ENCODE peak calls at places on chromosomes 4 and X, in eight cellular contexts. One of them, this sample, is unnamed.
A peak's percentile ranks its signal among the peaks of the same experiment; 100 is the strongest.

GRCh38 chr4:46931981-46932380 is 22.9 kb upstream of the COX7B2 start:
- DNase-seq in mammary epithelial cell: peak; percentile 1
- DNase-seq in H1: no peak
- DNase-seq in neuronal stem cell: peak; percentile 35
- DNase-seq in fibroblast of lung: peak; percentile 76
- DNase-seq in HepG2: peak; percentile 3
- DNase-seq in astrocyte: peak; percentile 30
- DNase-seq in endodermal cell: peak; percentile 81
- DNase-seq in this sample: no peak

GRCh38 chr4:101200561-101200960 is 146.8 kb downstream of the PPP3CA start:
- DNase-seq in HepG2: peak; percentile 48
- DNase-seq in fibroblast of lung: peak; percentile 98
- DNase-seq in astrocyte: peak; percentile 96
- DNase-seq in H1: no peak
- DNase-seq in endodermal cell: no peak
- DNase-seq in neuronal stem cell: no peak
- DNase-seq in mammary epithelial cell: peak; percentile 91
- DNase-seq in this sample: no peak

GRCh38 chr4:187485676-187486075 is 509.9 kb upstream of the ZFP42 start:
- DNase-seq in astrocyte: no peak
- DNase-seq in neuronal stem cell: no peak
- DNase-seq in fibroblast of lung: no peak
- DNase-seq in HepG2: no peak
- DNase-seq in endodermal cell: no peak
- DNase-seq in mammary epithelial cell: no peak
- DNase-seq in H1: no peak
- DNase-seq in this sample: no peak

GRCh38 chr4:33052241-33052640 is 2332.1 kb downstream of the PCDH7 start:
- DNase-seq in H1: no peak
- DNase-seq in HepG2: no peak
- DNase-seq in fibroblast of lung: peak; percentile 73
- DNase-seq in endodermal cell: no peak
- DNase-seq in astrocyte: no peak
- DNase-seq in mammary epithelial cell: no peak
- DNase-seq in neuronal stem cell: no peak
- DNase-seq in this sample: no peak

GRCh38 chr4:17781072-17781830 is at the start of gene FAM184B:
- DNase-seq in HepG2: no peak
- DNase-seq in H1: peak; percentile 70
- DNase-seq in neuronal stem cell: peak; percentile 30
- DNase-seq in astrocyte: peak; percentile 4
- DNase-seq in mammary epithelial cell: no peak
- DNase-seq in fibroblast of lung: no peak
- DNase-seq in endodermal cell: peak; percentile 75
- DNase-seq in this sample: peak; percentile 65

GRCh38 chr4:147725673-147726072 is 6.2 kb upstream of the ARHGAP10 start:
- DNase-seq in H1: peak; percentile 22
- DNase-seq in neuronal stem cell: no peak
- DNase-seq in astrocyte: no peak
- DNase-seq in fibroblast of lung: no peak
- DNase-seq in HepG2: no peak
- DNase-seq in endodermal cell: no peak
- DNase-seq in mammary epithelial cell: peak; percentile 64
- DNase-seq in this sample: no peak

GRCh38 chr4:38547052-38547451 is 116.9 kb upstream of the KLF3 start:
- DNase-seq in astrocyte: no peak
- DNase-seq in neuronal stem cell: no peak
- DNase-seq in H1: no peak
- DNase-seq in endodermal cell: no peak
- DNase-seq in fibroblast of lung: no peak
- DNase-seq in HepG2: no peak
- DNase-seq in mammary epithelial cell: no peak
- DNase-seq in this sample: no peak

GRCh38 chr4:140012688-140013087 is 141.3 kb downstream of the MAML3 start:
- DNase-seq in fibroblast of lung: peak; percentile 96
- DNase-seq in HepG2: peak; percentile 70
- DNase-seq in astrocyte: peak; percentile 75
- DNase-seq in mammary epithelial cell: peak; percentile 71
- DNase-seq in neuronal stem cell: peak; percentile 30
- DNase-seq in endodermal cell: peak; percentile 84
- DNase-seq in H1: peak; percentile 70
- DNase-seq in this sample: no peak

GRCh38 chr4:105147226-105148151 is 813 bp downstream of the TET2 start:
- DNase-seq in astrocyte: peak; percentile 42
- DNase-seq in H1: no peak
- DNase-seq in mammary epithelial cell: peak; percentile 49
- DNase-seq in HepG2: peak; percentile 24
- DNase-seq in neuronal stem cell: peak; percentile 42
- DNase-seq in endodermal cell: peak; percentile 82
- DNase-seq in fibroblast of lung: peak; percentile 69
- DNase-seq in this sample: no peak

GRCh38 chr4:151991001-151991883 is 230.4 kb upstream of the GATB start:
- DNase-seq in astrocyte: no peak
- DNase-seq in H1: no peak
- DNase-seq in mammary epithelial cell: no peak
- DNase-seq in fibroblast of lung: no peak
- DNase-seq in neuronal stem cell: no peak
- DNase-seq in endodermal cell: no peak
- DNase-seq in HepG2: no peak
- DNase-seq in this sample: no peak

GRCh38 chrX:153598541-153599191 is at the start of gene CCNQ:
- DNase-seq in fibroblast of lung: peak; percentile 10
- DNase-seq in mammary epithelial cell: peak; percentile 28
- DNase-seq in neuronal stem cell: no peak
- DNase-seq in astrocyte: no peak
- DNase-seq in endodermal cell: peak; percentile 61
- DNase-seq in H1: peak; percentile 53
- DNase-seq in HepG2: no peak
- DNase-seq in this sample: peak; percentile 77

GRCh38 chr4:173520921-173521473 is 9.0 kb downstream of the HAND2 start:
- DNase-seq in endodermal cell: no peak
- DNase-seq in fibroblast of lung: no peak
- DNase-seq in neuronal stem cell: no peak
- DNase-seq in HepG2: no peak
- DNase-seq in mammary epithelial cell: no peak
- DNase-seq in H1: no peak
- DNase-seq in astrocyte: no peak
- DNase-seq in this sample: no peak

GRCh38 chr4:119623025-119623424 is 5.6 kb downstream of the PDE5A start:
- DNase-seq in astrocyte: peak; percentile 75
- DNase-seq in mammary epithelial cell: no peak
- DNase-seq in fibroblast of lung: no peak
- DNase-seq in HepG2: no peak
- DNase-seq in endodermal cell: no peak
- DNase-seq in H1: no peak
- DNase-seq in neuronal stem cell: no peak
- DNase-seq in this sample: no peak

GRCh38 chrX:148573119-148573518 is 72.7 kb downstream of the AFF2 start:
- DNase-seq in neuronal stem cell: no peak
- DNase-seq in mammary epithelial cell: no peak
- DNase-seq in endodermal cell: peak; percentile 62
- DNase-seq in astrocyte: no peak
- DNase-seq in HepG2: no peak
- DNase-seq in fibroblast of lung: no peak
- DNase-seq in H1: no peak
- DNase-seq in this sample: no peak

GRCh38 chr4:18816228-18816891 is 794.8 kb upstream of the LCORL start:
- DNase-seq in astrocyte: no peak
- DNase-seq in endodermal cell: no peak
- DNase-seq in fibroblast of lung: no peak
- DNase-seq in HepG2: no peak
- DNase-seq in mammary epithelial cell: no peak
- DNase-seq in neuronal stem cell: no peak
- DNase-seq in H1: no peak
- DNase-seq in this sample: no peak

GRCh38 chrX:14872851-14873675 is at the start of the genes FANCB and MOSPD2:
- DNase-seq in astrocyte: peak; percentile 81
- DNase-seq in endodermal cell: peak; percentile 97
- DNase-seq in neuronal stem cell: peak; percentile 88
- DNase-seq in HepG2: peak; percentile 90
- DNase-seq in mammary epithelial cell: peak; percentile 93
- DNase-seq in fibroblast of lung: peak; percentile 93
- DNase-seq in H1: peak; percentile 85
- DNase-seq in this sample: peak; percentile 98

GRCh38 chrX:11566158-11566557 is 99.6 kb downstream of the ARHGAP6 start:
- DNase-seq in endodermal cell: no peak
- DNase-seq in H1: no peak
- DNase-seq in astrocyte: no peak
- DNase-seq in neuronal stem cell: no peak
- DNase-seq in fibroblast of lung: no peak
- DNase-seq in HepG2: no peak
- DNase-seq in mammary epithelial cell: no peak
- DNase-seq in this sample: no peak

GRCh38 chrX:135295238-135295943 is 13.9 kb upstream of the ETDC start:
- DNase-seq in endodermal cell: peak; percentile 85
- DNase-seq in astrocyte: peak; percentile 31
- DNase-seq in mammary epithelial cell: no peak
- DNase-seq in fibroblast of lung: peak; percentile 53
- DNase-seq in H1: peak; percentile 63
- DNase-seq in HepG2: no peak
- DNase-seq in neuronal stem cell: peak; percentile 18
- DNase-seq in this sample: no peak

GRCh38 chrX:81537723-81538122 is 335.8 kb downstream of the SH3BGRL start:
- DNase-seq in astrocyte: no peak
- DNase-seq in endodermal cell: no peak
- DNase-seq in neuronal stem cell: no peak
- DNase-seq in mammary epithelial cell: no peak
- DNase-seq in fibroblast of lung: no peak
- DNase-seq in H1: no peak
- DNase-seq in HepG2: no peak
- DNase-seq in this sample: no peak

GRCh38 chrX:103330601-103331397 is 760 bp downstream of the TCEAL7 start:
- DNase-seq in mammary epithelial cell: no peak
- DNase-seq in neuronal stem cell: no peak
- DNase-seq in H1: no peak
- DNase-seq in astrocyte: peak; percentile 6
- DNase-seq in fibroblast of lung: peak; percentile 1
- DNase-seq in endodermal cell: peak; percentile 83
- DNase-seq in HepG2: no peak
- DNase-seq in this sample: no peak

DNA sequence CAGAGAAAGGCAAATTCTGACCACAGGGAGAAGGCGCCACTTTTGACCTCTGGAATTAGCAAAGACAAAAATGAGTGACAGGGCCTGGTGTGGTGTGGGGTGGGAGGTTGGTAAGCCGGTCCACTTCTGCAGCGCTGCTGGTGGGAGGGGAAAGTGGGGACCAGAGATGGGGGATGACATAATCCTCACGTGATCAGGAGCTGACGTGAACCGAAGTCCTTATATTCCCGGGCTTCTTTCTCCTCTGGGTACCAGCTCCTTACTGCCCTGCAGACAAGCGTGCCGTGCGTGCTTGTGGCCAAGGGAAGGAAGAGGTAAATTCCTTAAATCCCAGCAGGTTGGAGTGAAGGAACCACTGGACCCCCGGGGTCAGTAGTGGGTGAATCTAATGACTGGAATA is at the start of gene TCEAL7:
- DNase-seq in neuronal stem cell: no peak
- DNase-seq in astrocyte: peak; percentile 50
- DNase-seq in mammary epithelial cell: no peak
- DNase-seq in HepG2: no peak
- DNase-seq in fibroblast of lung: peak; percentile 61
- DNase-seq in H1: no peak
- DNase-seq in endodermal cell: no peak
- DNase-seq in this sample: no peak
- H3K4me3 ChIP-seq in neuronal stem cell: peak within 1 kb of the TSS; percentile 74
- H3K4me3 ChIP-seq in astrocyte: peak within 1 kb of the TSS; percentile 52
- H3K4me3 ChIP-seq in mammary epithelial cell: no peak within 1 kb of the TSS
- H3K4me3 ChIP-seq in HepG2: no peak within 1 kb of the TSS
- H3K4me3 ChIP-seq in fibroblast of lung: peak within 1 kb of the TSS; percentile 27
- H3K4me3 ChIP-seq in H1: peak within 1 kb of the TSS; percentile 45
- H3K4me3 ChIP-seq in endodermal cell: no peak within 1 kb of the TSS
- H3K4me3 ChIP-seq in this sample: peak within 1 kb of the TSS; percentile 47

DNA sequence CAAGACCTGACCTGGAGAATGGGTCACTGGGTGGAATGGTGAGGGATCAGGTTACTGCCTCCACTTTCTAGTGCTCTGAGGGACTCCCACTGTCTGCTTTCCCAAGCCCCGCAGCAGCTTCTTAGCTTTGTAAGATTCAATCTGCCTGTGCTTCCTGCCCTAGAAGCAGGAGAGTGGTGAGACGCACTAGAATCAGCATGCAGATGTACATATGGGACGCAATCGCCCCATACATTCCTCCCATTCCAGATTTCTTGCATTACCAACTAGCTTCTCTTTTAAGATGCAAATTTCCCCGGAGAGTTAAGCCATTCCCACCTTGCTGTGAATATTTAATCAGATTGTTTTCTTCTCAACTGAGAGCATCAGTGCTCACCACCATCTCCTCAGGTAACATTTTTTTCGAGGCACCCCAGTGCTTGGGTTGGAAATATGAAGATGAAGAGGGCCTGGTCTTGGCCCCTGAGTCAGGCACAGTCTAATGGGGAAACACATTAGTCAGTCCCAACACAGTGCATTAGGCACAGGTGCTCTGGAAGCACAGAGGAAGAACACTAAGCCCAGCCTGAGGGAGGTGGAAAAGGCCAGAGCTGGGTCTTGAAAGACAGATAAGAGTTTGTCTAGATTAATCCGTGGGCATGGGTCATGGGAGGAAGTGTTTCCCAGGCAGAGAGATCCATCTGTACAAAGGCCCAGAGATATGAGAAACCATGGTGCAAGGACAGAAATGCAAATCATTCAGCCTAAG is 66.7 kb upstream of the PRPS1 start:
- DNase-seq in neuronal stem cell: no peak
- DNase-seq in endodermal cell: peak; percentile 87
- DNase-seq in HepG2: no peak
- DNase-seq in fibroblast of lung: no peak
- DNase-seq in H1: no peak
- DNase-seq in astrocyte: no peak
- DNase-seq in mammary epithelial cell: no peak
- DNase-seq in this sample: no peak
- H3K9ac ChIP-seq in neuronal stem cell: no peak overlapping the region
- H3K9ac ChIP-seq in endodermal cell: no peak overlapping the region
- H3K9ac ChIP-seq in HepG2: no peak overlapping the region
- H3K9ac ChIP-seq in fibroblast of lung: no peak overlapping the region
- H3K9ac ChIP-seq in H1: no peak overlapping the region
- H3K9ac ChIP-seq in astrocyte: peak overlapping the region; percentile 48
- H3K9ac ChIP-seq in mammary epithelial cell: no peak overlapping the region
- H3K9ac ChIP-seq in this sample: no peak overlapping the region

DNA sequence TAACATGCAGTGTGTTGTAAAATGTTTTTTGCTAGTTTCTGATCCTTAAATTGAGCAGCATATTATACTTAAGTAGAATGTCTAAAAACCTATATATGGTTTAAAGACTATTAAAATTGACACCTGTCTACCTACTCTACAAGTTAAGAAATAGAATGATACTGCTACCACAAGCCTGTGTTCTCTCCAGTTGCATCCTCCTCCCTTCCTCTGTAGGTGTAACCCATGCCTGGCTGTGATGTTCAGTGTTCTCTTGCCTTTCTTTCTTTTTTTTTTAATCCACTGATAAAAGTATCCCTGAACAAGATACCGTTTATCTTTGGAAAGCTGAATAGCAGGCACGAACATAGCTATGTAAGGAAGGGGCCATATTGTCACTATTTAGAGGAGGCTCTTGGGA is 99.1 kb downstream of the KDM6A start:
- DNase-seq in H1: no peak
- DNase-seq in fibroblast of lung: no peak
- DNase-seq in endodermal cell: no peak
- DNase-seq in mammary epithelial cell: no peak
- DNase-seq in HepG2: no peak
- DNase-seq in astrocyte: no peak
- DNase-seq in neuronal stem cell: no peak
- DNase-seq in this sample: no peak
- H3K4me3 ChIP-seq in H1: no peak overlapping the region
- H3K4me3 ChIP-seq in fibroblast of lung: no peak overlapping the region
- H3K4me3 ChIP-seq in endodermal cell: no peak overlapping the region
- H3K4me3 ChIP-seq in mammary epithelial cell: no peak overlapping the region
- H3K4me3 ChIP-seq in HepG2: no peak overlapping the region
- H3K4me3 ChIP-seq in astrocyte: no peak overlapping the region
- H3K4me3 ChIP-seq in neuronal stem cell: no peak overlapping the region
- H3K4me3 ChIP-seq in this sample: no peak overlapping the region

GRCh38 chr4:2497931-2498330 is 29.0 kb downstream of the RNF4 start:
- DNase-seq in H1: no peak
- DNase-seq in endodermal cell: no peak
- DNase-seq in astrocyte: no peak
- DNase-seq in HepG2: no peak
- DNase-seq in neuronal stem cell: no peak
- DNase-seq in fibroblast of lung: no peak
- DNase-seq in mammary epithelial cell: no peak
- DNase-seq in this sample: no peak
- H3K9ac ChIP-seq in H1: no peak overlapping the region
- H3K9ac ChIP-seq in endodermal cell: no peak overlapping the region
- H3K9ac ChIP-seq in astrocyte: no peak overlapping the region
- H3K9ac ChIP-seq in HepG2: no peak overlapping the region
- H3K9ac ChIP-seq in neuronal stem cell: no peak overlapping the region
- H3K9ac ChIP-seq in fibroblast of lung: no peak overlapping the region
- H3K9ac ChIP-seq in mammary epithelial cell: no peak overlapping the region
- H3K9ac ChIP-seq in this sample: no peak overlapping the region